ENCODE peak calls at places on chromosomes 16 and 17, in eight cellular contexts. U is sigmoid colon, P is K562, A is breast epithelium, N is suprapubic skin, H is GM12878, Y is H1, F is HCT116. G is an unnamed sample.

GRCh38 chr16:48676836-48677235 is 66.9 kb upstream of the N4BP1 start:
- DNase-seq in N (no peak), P (no peak), A (no peak), U (no peak), F (no peak), H (no peak), Y (no peak), G (no peak)

GRCh38 chr16:85861095-85861825 is 37.7 kb upstream of the IRF8 start:
- DNase-seq in A (no peak), N (no peak), U (no peak), F (no peak), Y (no peak), P (no peak), H (no peak), G (no peak)

GRCh38 chr16:86217891-86218270 is 292.4 kb upstream of the FOXF1 start:
- DNase-seq in F (no peak), A (peak; percentile 7), Y (no peak), P (no peak), N (no peak), U (no peak), H (no peak), G (no peak)

GRCh38 chr17:43562679-43563146 is 16.6 kb upstream of the ETV4 start:
- DNase-seq in H (no peak), N (no peak), P (no peak), F (no peak), Y (no peak), U (peak; percentile 73), A (no peak), G (no peak)

GRCh38 chr16:27405546-27406451 is 3.8 kb downstream of the IL21R start:
- DNase-seq in P (no peak), F (no peak), N (no peak), Y (no peak), U (no peak), A (no peak), H (no peak), G (no peak)

GRCh38 chr16:25192096-25192495 is 24.7 kb upstream of the AQP8 start:
- DNase-seq in P (no peak), A (no peak), N (no peak), Y (no peak), F (no peak), H (no peak), U (no peak), G (no peak)

GRCh38 chr17:4949321-4950074 is 1.2 kb upstream of the PFN1 start:
- DNase-seq in N (peak; percentile 90), F (peak; percentile 41), H (no peak), P (peak; percentile 84), A (peak; percentile 68), Y (peak; percentile 85), U (peak; percentile 89), G (peak; percentile 82)

GRCh38 chr16:83215417-83216001 is 588.7 kb downstream of the CDH13 start:
- DNase-seq in H (no peak), N (no peak), A (no peak), Y (peak; percentile 97), U (no peak), F (peak; percentile 21), P (peak; percentile 83), G (peak; percentile 39)

DNA sequence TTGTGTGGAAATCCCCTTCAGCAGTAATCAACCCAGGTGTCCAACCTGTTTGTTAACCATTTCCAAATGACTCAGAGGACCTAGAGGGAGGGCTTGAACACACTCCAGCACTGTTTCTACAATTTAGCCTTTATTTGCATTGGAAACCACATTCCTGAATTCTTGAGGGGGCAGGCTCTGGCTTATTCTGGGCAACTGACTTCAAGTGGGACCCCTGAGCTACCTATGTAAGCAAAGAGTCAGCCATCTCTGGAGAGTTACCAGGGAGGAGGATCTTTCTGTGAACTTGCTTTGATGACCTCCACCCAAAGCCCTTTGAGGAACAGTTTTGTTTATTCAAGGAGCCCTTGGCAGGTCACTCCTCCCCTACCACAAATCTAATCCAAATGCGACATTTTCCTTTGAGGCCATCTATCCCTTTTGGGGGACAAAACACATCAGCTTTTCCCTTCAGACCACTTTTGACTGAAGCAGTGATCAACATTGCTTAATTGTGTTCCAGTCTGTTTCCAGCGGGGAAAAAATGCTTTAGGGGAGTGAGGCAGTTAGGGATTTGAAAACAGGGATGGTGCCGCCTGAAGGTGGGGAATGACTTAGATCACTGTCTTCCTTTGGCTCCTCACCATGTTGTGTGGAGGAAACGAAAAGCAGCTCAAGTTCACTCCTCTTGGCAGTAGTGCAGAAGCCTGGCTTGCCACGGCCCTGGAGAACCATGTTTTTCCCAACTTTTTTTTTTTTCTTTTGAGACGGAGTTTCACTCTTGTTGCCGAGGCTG is 46.2 kb downstream of the TUBD1 start:
- DNase-seq in A (no peak), N (peak; percentile 82), H (peak; percentile 91), Y (no peak), P (no peak), F (peak; percentile 94), U (peak; percentile 95), G (peak; percentile 45)
- TF ChIP-seq POLR2AphosphoS5 in A (no peak), N (peak; percentile 47), H (peak; percentile 42), Y (no peak), P (no peak), F (peak; percentile 38), U (peak; percentile 73), G (peak; percentile 44)

DNA sequence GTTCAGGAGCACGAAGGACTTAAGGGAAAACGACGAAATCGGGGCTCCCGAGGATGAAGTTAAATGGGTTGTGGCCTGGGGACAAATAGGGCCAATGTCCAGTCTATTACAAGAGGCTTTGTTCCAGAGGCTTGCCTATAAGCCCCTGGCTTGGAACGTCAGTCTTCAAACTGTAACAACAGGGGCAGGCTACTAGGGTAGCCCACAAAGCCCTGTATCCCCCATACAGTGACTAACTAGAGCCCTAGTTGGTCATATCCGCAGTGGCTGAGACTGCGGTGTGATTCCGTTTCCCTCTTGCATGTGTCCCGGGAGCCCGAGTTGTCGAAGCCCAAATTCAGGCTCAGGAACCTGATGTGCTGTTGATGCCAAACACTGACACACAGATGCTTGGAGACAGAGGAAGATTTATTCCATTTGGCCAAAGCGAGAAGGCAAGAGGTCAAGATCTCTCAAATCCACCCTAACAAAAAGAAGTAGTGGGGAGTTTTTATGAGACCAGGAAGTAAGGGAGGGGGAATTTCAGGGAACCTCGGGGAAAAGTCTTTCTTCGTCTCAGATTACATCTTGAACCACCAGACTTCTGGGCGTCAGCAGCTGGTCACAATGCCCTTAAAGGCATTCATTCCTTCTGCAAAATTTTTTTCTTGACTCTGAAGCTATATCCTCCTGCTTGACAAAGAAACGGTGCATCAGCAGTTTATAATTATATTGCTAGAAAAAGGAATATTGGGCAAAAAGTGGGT is 760 bp downstream of the SLFN5 start:
- DNase-seq in Y (peak; percentile 58), U (peak; percentile 89), P (no peak), H (no peak), N (peak; percentile 80), F (no peak), A (no peak), G (peak; percentile 49)
- TF ChIP-seq POLR2A in Y (no peak), U (no peak), P (no peak), H (no peak), N (no peak), F (no peak), A (no peak), G (no peak)

GRCh38 chr17:77434136-77435114 is 293.7 kb downstream of the SEC14L1 start:
- DNase-seq in U (no peak), F (no peak), Y (no peak), P (no peak), H (no peak), A (no peak), N (no peak), G (no peak)

GRCh38 chr17:77432791-77433190 is 292.0 kb downstream of the SEC14L1 start:
- DNase-seq in P (no peak), F (no peak), A (no peak), H (no peak), N (no peak), Y (no peak), U (no peak), G (no peak)

GRCh38 chr17:77435272-77436057 is 294.7 kb downstream of the SEC14L1 start:
- DNase-seq in U (no peak), H (no peak), Y (peak; percentile 53), A (no peak), N (no peak), F (no peak), P (no peak), G (no peak)

GRCh38 chr17:77432034-77432554 is 291.3 kb downstream of the SEC14L1 start:
- DNase-seq in N (no peak), Y (no peak), U (no peak), F (no peak), P (no peak), A (no peak), H (no peak), G (no peak)

DNA sequence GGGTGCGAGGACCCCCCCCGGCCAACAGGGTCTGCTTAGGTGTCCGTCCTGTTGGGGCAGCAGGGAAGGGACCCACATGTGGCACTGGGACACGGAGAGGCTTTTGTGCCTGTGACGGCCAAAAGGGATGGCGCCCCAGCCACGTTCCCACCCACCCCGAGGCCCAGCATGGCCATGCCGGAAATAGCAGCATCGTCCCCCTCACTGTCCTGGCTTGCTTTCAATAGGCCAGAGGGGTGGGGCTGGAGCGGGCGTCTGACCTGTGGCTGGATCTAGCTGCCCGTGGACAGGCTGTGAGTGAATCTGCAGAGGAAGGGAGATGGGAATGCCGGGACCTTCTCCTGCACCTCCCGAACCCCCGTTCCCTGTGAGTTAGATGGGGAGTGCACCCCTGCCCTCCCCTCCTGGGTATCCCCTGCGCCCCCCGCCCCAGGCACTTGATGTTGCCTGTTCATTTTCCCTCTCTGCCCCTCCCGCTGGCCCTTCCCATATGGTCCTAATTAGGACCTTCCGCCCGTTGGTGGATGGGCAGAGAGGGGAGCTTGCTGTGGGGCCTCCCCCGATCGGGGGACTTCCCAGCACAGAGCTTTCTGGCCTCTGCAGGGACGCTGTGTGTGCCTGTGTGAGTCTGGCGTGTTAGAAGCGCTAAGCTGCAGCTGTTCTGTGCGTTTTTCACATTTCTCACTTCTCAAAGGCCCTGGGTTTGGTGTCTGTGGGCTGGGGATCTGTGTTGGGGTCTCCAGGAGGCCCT is 292.8 kb downstream of the SEC14L1 start:
- DNase-seq in Y (no peak), F (no peak), P (no peak), U (peak; percentile 78), H (no peak), N (no peak), A (no peak), G (no peak)
- TF ChIP-seq POLR2AphosphoS5 in Y (no peak), F (no peak), P (no peak), U (no peak), H (no peak), N (no peak), A (no peak), G (no peak)

GRCh38 chr16:17024514-17024913 is 446.2 kb downstream of the XYLT1 start:
- DNase-seq in N (no peak), U (no peak), H (no peak), Y (no peak), F (no peak), P (no peak), A (no peak), G (no peak)

GRCh38 chr16:17023606-17024005 is 447.2 kb downstream of the XYLT1 start:
- DNase-seq in Y (no peak), A (no peak), N (no peak), F (no peak), P (no peak), U (no peak), H (no peak), G (no peak)

GRCh38 chr16:17029602-17030350 is 441.0 kb downstream of the XYLT1 start:
- DNase-seq in P (no peak), N (no peak), U (no peak), H (no peak), F (no peak), Y (no peak), A (no peak), G (no peak)

GRCh38 chr16:17027488-17028129 is 443.2 kb downstream of the XYLT1 start:
- DNase-seq in P (no peak), Y (no peak), U (no peak), H (peak; percentile 83), N (no peak), F (no peak), A (no peak), G (no peak)

DNA sequence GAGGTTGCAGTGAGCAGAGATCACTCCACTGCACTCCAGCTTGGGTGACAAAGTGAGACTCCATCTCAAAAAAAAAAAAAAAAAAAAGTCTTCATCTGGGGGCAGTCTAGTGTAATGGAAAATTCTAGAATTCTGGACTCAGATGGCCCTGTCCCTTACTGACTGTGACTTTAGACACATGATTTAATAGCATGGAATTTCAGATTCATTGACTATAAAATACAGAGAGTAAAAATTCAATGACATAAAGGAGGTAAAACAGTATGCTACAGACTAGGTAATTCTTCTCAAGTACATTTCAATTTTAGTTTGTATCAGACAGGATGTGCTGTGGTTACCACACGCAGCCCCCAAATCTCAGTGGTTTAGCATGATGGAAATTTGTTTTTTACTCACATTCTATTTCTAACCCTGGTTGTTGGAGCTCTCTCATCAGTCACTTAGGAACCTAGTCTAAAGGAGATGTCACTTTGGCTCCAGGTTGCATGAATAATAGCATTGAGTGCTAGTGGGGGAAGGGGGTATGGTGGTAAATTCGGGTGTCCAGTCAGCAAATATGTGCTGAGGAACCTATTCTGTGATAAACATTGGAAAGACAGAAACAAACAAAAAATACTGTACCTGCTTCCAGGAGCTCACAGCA is 444.0 kb downstream of the XYLT1 start:
- DNase-seq in U (no peak), A (no peak), Y (no peak), F (no peak), N (no peak), P (no peak), H (peak; percentile 92), G (no peak)
- TF ChIP-seq POLR2A in U (no peak), A (no peak), Y (no peak), F (no peak), N (no peak), P (no peak), H (no peak), G (no peak)

G was measured in stomach.